ENCODE peak calls at places on chromosomes 12 and 14, in nine cellular contexts. W, E, D, R, S, J, L, I and Y are unnamed samples.
A peak's percentile ranks its signal among the peaks of the same experiment; 100 is the strongest.

GRCh38 chr12:77189463-77189862 is 124.1 kb upstream of the E2F7 start:
- DNase-seq in W (peak; percentile 76), E (peak; percentile 80), D (no peak), R (no peak), S (no peak), J (no peak), L (no peak), I (no peak), Y (no peak)

GRCh38 chr14:93965287-93965821 is 11.0 kb downstream of the ASB2 start:
- DNase-seq in W (peak; percentile 34), E (peak; percentile 88), D (no peak), R (no peak), S (no peak), J (no peak), L (peak; percentile 59), I (no peak), Y (no peak)

GRCh38 chr14:51630987-51631386 is 20.7 kb upstream of the FRMD6 start:
- DNase-seq in W (no peak), E (no peak), D (no peak), R (no peak), S (no peak), J (peak; percentile 22), L (no peak), I (no peak), Y (no peak)

GRCh38 chr12:132437252-132438138 is 52.5 kb upstream of the FBRSL1 start:
- DNase-seq in W (no peak), E (no peak), D (no peak), R (no peak), S (no peak), J (no peak), L (no peak), I (no peak), Y (no peak)

GRCh38 chr12:77535734-77536133 is 295.0 kb upstream of the NAV3 start:
- DNase-seq in W (no peak), E (no peak), D (no peak), R (no peak), S (no peak), J (no peak), L (no peak), I (no peak), Y (no peak)

GRCh38 chr14:55556929-55557623 is 22.9 kb upstream of the KTN1 start:
- DNase-seq in W (peak; percentile 79), E (peak; percentile 99), D (peak; percentile 89), R (no peak), S (no peak), J (no peak), L (peak; percentile 79), I (no peak), Y (peak; percentile 66)

GRCh38 chr12:24109381-24110039 is 160.0 kb upstream of the SOX5 start:
- DNase-seq in W (peak; percentile 81), E (peak; percentile 22), D (no peak), R (no peak), S (no peak), J (no peak), L (no peak), I (no peak), Y (peak; percentile 14)

GRCh38 chr14:29461131-29461530 is 466.5 kb downstream of the PRKD1 start:
- DNase-seq in W (no peak), E (no peak), D (no peak), R (no peak), S (no peak), J (no peak), L (no peak), I (no peak), Y (no peak)

GRCh38 chr14:100789460-100790417 is 36.2 kb upstream of the MEG3 start:
- DNase-seq in W (no peak), E (no peak), D (no peak), R (no peak), S (no peak), J (no peak), L (no peak), I (no peak), Y (no peak)

GRCh38 chr12:8078400-8078799 is 3.7 kb upstream of the NECAP1 start:
- DNase-seq in W (peak; percentile 82), E (peak; percentile 56), D (no peak), R (peak; percentile 44), S (no peak), J (peak; percentile 58), L (no peak), I (no peak), Y (peak; percentile 47)

GRCh38 chr12:57240926-57241555 is 9.9 kb downstream of the STAC3 start:
- DNase-seq in W (peak; percentile 34), E (no peak), D (no peak), R (no peak), S (no peak), J (peak; percentile 44), L (no peak), I (no peak), Y (no peak)

GRCh38 chr12:47938594-47938993 is 24.8 kb upstream of the TMEM106C start:
- DNase-seq in W (no peak), E (no peak), D (no peak), R (no peak), S (no peak), J (no peak), L (no peak), I (no peak), Y (no peak)

GRCh38 chr12:64169999-64170398 is 52.1 kb downstream of the KICS2 start:
- DNase-seq in W (no peak), E (no peak), D (no peak), R (no peak), S (no peak), J (no peak), L (no peak), I (no peak), Y (no peak)

GRCh38 chr14:77950371-77950770 is 150.5 kb downstream of the ADCK1 start:
- DNase-seq in W (no peak), E (no peak), D (no peak), R (no peak), S (no peak), J (no peak), L (no peak), I (no peak), Y (no peak)

GRCh38 chr14:68495101-68495637 is 297.7 kb downstream of the ZFP36L1 start:
- DNase-seq in W (no peak), E (no peak), D (no peak), R (no peak), S (no peak), J (no peak), L (no peak), I (no peak), Y (no peak)

GRCh38 chr14:75886661-75887348 is 95.0 kb downstream of the TGFB3 start:
- DNase-seq in W (no peak), E (peak; percentile 34), D (no peak), R (no peak), S (no peak), J (no peak), L (no peak), I (no peak), Y (no peak)

GRCh38 chr12:118098456-118098855 is 5.4 kb downstream of the VSIG10 start:
- DNase-seq in W (no peak), E (no peak), D (no peak), R (no peak), S (no peak), J (no peak), L (no peak), I (no peak), Y (peak; percentile 28)

GRCh38 chr14:68952544-68953535 is 26.3 kb downstream of the ACTN1 start:
- DNase-seq in W (no peak), E (peak; percentile 71), D (no peak), R (no peak), S (no peak), J (no peak), L (peak; percentile 43), I (peak; percentile 78), Y (no peak)

GRCh38 chr14:58955294-58955821 is 233.1 kb upstream of the DAAM1 start:
- DNase-seq in W (no peak), E (peak; percentile 40), D (no peak), R (no peak), S (peak; percentile 33), J (no peak), L (no peak), I (no peak), Y (no peak)

GRCh38 chr14:53855574-53855973 is 101.1 kb downstream of the BMP4 start:
- DNase-seq in W (no peak), E (peak; percentile 4), D (no peak), R (no peak), S (no peak), J (no peak), L (no peak), I (no peak), Y (no peak)

GRCh38 chr14:60622920-60623263 is 26.4 kb downstream of the SIX1 start:
- DNase-seq in W (no peak), E (peak; percentile 63), D (no peak), R (no peak), S (no peak), J (no peak), L (no peak), I (no peak), Y (no peak)

GRCh38 chr12:1869145-1869544 is 48.8 kb downstream of the LRTM2 start:
- DNase-seq in W (no peak), E (no peak), D (no peak), R (no peak), S (no peak), J (no peak), L (no peak), I (no peak), Y (no peak)

GRCh38 chr14:32507029-32507984 is 178.2 kb downstream of the AKAP6 start:
- DNase-seq in W (peak; percentile 77), E (peak; percentile 55), D (no peak), R (no peak), S (no peak), J (no peak), L (no peak), I (no peak), Y (peak; percentile 62)

GRCh38 chr14:89933002-89933401 is 21.5 kb downstream of the EFCAB11 start:
- DNase-seq in W (no peak), E (no peak), D (no peak), R (no peak), S (no peak), J (no peak), L (no peak), I (no peak), Y (no peak)

GRCh38 chr12:90234455-90234854 is 525.8 kb upstream of the ATP2B1 start:
- DNase-seq in W (no peak), E (no peak), D (no peak), R (no peak), S (no peak), J (no peak), L (no peak), I (no peak), Y (no peak)

GRCh38 chr12:109458086-109458485 is 19.0 kb downstream of the KCTD10 start:
- DNase-seq in W (no peak), E (peak; percentile 50), D (no peak), R (no peak), S (no peak), J (no peak), L (no peak), I (no peak), Y (no peak)

GRCh38 chr14:64673748-64674147 is 30.5 kb upstream of the PLEKHG3 start:
- DNase-seq in W (no peak), E (peak; percentile 94), D (no peak), R (peak; percentile 40), S (peak; percentile 83), J (peak; percentile 9), L (peak; percentile 15), I (no peak), Y (no peak)

GRCh38 chr12:25084816-25085215 is 110.1 kb downstream of the DNAI7 start:
- DNase-seq in W (no peak), E (no peak), D (no peak), R (no peak), S (no peak), J (no peak), L (no peak), I (no peak), Y (no peak)

GRCh38 chr12:62632521-62632920 is 165.9 kb downstream of the MON2 start:
- DNase-seq in W (peak; percentile 13), E (peak; percentile 74), D (no peak), R (no peak), S (no peak), J (no peak), L (no peak), I (no peak), Y (no peak)

GRCh38 chr14:103123128-103123633 is at the start of gene TNFAIP2:
- DNase-seq in W (no peak), E (no peak), D (no peak), R (no peak), S (no peak), J (no peak), L (no peak), I (peak; percentile 93), Y (no peak)

GRCh38 chr12:60980558-60980957 is 1279.6 kb upstream of the USP15 start:
- DNase-seq in W (no peak), E (no peak), D (no peak), R (no peak), S (no peak), J (no peak), L (no peak), I (no peak), Y (no peak)